ENCODE peak calls at places on chromosomes 11 and 22, in seven cellular contexts. R, Y, H, Q, P, E and K are unnamed samples.

GRCh38 chr11:71249301-71249700 is 3.1 kb downstream of the SHANK2 start:
- DNase-seq in R (peak; percentile 32), Y (no peak), H (no peak), Q (no peak), P (no peak), E (no peak), K (no peak)

GRCh38 chr11:134482865-134483264 is 70.8 kb upstream of the B3GAT1 start:
- DNase-seq in R (no peak), Y (no peak), H (no peak), Q (no peak), P (no peak), E (no peak), K (no peak)

GRCh38 chr22:20805972-20806471 is 32.1 kb downstream of the SERPIND1 start:
- DNase-seq in R (peak; percentile 21), Y (no peak), H (peak; percentile 28), Q (no peak), P (peak; percentile 74), E (no peak), K (no peak)

GRCh38 chr11:99934008-99934407 is 753.1 kb upstream of the ARHGAP42 start:
- DNase-seq in R (no peak), Y (no peak), H (peak; percentile 1), Q (peak; percentile 28), P (no peak), E (no peak), K (no peak)

GRCh38 chr11:38948392-38948791 is 2350.4 kb upstream of the RAG2 start:
- DNase-seq in R (no peak), Y (no peak), H (no peak), Q (no peak), P (no peak), E (no peak), K (no peak)

GRCh38 chr22:19495562-19496323 is 16.0 kb downstream of the CDC45 start:
- DNase-seq in R (no peak), Y (no peak), H (peak; percentile 45), Q (no peak), P (peak; percentile 44), E (no peak), K (no peak)

GRCh38 chr11:114377612-114378267 is 22.6 kb downstream of the C11orf71 start:
- DNase-seq in R (no peak), Y (no peak), H (peak; percentile 34), Q (peak; percentile 61), P (peak; percentile 61), E (peak; percentile 47), K (no peak)

GRCh38 chr11:2118674-2119073 is 20.5 kb downstream of the IGF2 start:
- DNase-seq in R (no peak), Y (no peak), H (no peak), Q (no peak), P (no peak), E (no peak), K (no peak)

GRCh38 chr11:76977791-76978190 is 56.4 kb upstream of the B3GNT6 start:
- DNase-seq in R (no peak), Y (no peak), H (no peak), Q (no peak), P (no peak), E (no peak), K (no peak)

GRCh38 chr11:25587496-25587895 is 744.4 kb upstream of the ANO3 start:
- DNase-seq in R (no peak), Y (no peak), H (no peak), Q (no peak), P (no peak), E (peak; percentile 33), K (no peak)

GRCh38 chr11:71239581-71239980 is 12.8 kb downstream of the SHANK2 start:
- DNase-seq in R (peak; percentile 16), Y (no peak), H (no peak), Q (no peak), P (no peak), E (no peak), K (no peak)

GRCh38 chr11:134275534-134276395 is at the start of gene GLB1L3:
- DNase-seq in R (no peak), Y (no peak), H (no peak), Q (no peak), P (peak; percentile 76), E (peak; percentile 63), K (peak; percentile 86)

GRCh38 chr11:75632450-75632849 is 36.4 kb downstream of the MAP6 start:
- DNase-seq in R (no peak), Y (no peak), H (peak; percentile 37), Q (no peak), P (no peak), E (no peak), K (no peak)

GRCh38 chr11:75625970-75626691 is 42.7 kb downstream of the MAP6 start:
- DNase-seq in R (no peak), Y (no peak), H (peak; percentile 75), Q (peak; percentile 85), P (peak; percentile 73), E (peak; percentile 57), K (no peak)

GRCh38 chr11:75631086-75631694 is 37.6 kb downstream of the MAP6 start:
- DNase-seq in R (no peak), Y (no peak), H (peak; percentile 23), Q (no peak), P (no peak), E (no peak), K (no peak)

GRCh38 chr11:75627879-75628668 is 40.8 kb downstream of the MAP6 start:
- DNase-seq in R (no peak), Y (no peak), H (peak; percentile 42), Q (peak; percentile 27), P (peak; percentile 10), E (no peak), K (no peak)

DNA sequence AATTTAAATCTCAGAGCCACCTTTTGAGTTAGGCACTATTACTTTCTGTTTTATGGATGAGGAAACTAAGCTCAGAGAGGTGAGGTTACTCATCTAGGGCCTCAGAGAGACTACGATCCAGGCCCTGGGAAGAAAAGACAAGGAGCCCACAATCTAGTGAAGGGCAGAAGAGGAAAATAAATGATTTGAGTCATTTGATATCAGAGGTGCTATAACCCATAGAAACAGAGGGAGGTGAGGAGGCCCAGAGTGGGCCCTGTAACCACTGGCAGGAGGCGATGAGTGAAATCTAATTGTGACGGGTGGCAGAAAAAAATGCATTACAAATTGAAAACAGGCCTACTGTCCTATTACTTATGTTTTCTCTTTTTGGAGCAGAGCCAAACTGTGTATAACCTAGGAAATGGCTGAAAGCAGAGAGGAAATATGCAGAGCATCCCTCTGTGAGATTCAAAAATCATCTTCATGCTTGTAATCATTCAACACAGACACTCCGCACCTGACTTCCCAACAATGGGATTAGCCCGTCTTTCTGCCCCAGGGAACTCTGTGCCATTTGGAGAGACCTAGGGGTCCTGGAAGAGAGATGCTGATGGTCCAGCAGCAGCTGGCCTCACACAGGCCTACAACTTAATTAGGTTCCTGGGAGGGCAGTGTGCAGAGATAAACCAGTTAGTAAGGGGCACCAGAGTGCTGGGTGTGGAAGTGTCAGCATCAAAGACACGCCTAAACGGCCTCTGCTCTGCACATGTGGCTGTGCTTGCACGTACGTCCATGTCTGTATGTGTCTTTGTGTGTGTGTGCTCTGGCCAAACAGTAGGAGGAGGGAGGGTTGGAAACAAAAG is 41.9 kb downstream of the MAP6 start:
- DNase-seq in R (no peak), Y (no peak), H (no peak), Q (peak; percentile 11), P (no peak), E (no peak), K (no peak)
- H3K4me3 ChIP-seq in R (no peak overlapping the region), Y (no peak overlapping the region), H (no peak overlapping the region), Q (no peak overlapping the region), P (no peak overlapping the region), E (no peak overlapping the region), K (no peak overlapping the region)

GRCh38 chr11:94706211-94706610 is 61.9 kb upstream of the AMOTL1 start:
- DNase-seq in R (no peak), Y (peak; percentile 25), H (no peak), Q (peak; percentile 15), P (peak; percentile 44), E (peak; percentile 95), K (no peak)
- H3K4me3 ChIP-seq in R (no peak overlapping the region), Y (peak overlapping the region; percentile 63), H (no peak overlapping the region), Q (no peak overlapping the region), P (no peak overlapping the region), E (peak overlapping the region; percentile 61), K (no peak overlapping the region)

GRCh38 chr11:67616431-67617242 is 9.9 kb downstream of the NDUFV1 start:
- DNase-seq in R (no peak), Y (no peak), H (no peak), Q (no peak), P (peak; percentile 63), E (no peak), K (no peak)

GRCh38 chr11:67613960-67614715 is 7.4 kb downstream of the NDUFV1 start:
- DNase-seq in R (peak; percentile 79), Y (peak; percentile 60), H (peak; percentile 53), Q (peak; percentile 29), P (peak; percentile 70), E (peak; percentile 57), K (peak; percentile 90)

GRCh38 chr11:67615455-67616430 is 9.0 kb downstream of the NDUFV1 start:
- DNase-seq in R (peak; percentile 87), Y (no peak), H (peak; percentile 23), Q (no peak), P (peak; percentile 81), E (no peak), K (peak; percentile 45)

GRCh38 chr11:67613313-67613959 is 6.7 kb downstream of the NDUFV1 start:
- DNase-seq in R (no peak), Y (no peak), H (no peak), Q (no peak), P (no peak), E (no peak), K (no peak)

GRCh38 chr11:67614730-67615454 is 8.2 kb downstream of the NDUFV1 start:
- DNase-seq in R (no peak), Y (no peak), H (no peak), Q (no peak), P (no peak), E (no peak), K (no peak)
- H3K4me3 ChIP-seq in R (no peak overlapping the region), Y (peak overlapping the region; percentile 61), H (no peak overlapping the region), Q (no peak overlapping the region), P (no peak overlapping the region), E (no peak overlapping the region), K (peak overlapping the region; percentile 52)

GRCh38 chr11:73040046-73040445 is 102.1 kb downstream of the FCHSD2 start:
- DNase-seq in R (no peak), Y (no peak), H (no peak), Q (no peak), P (no peak), E (no peak), K (no peak)
- H3K4me3 ChIP-seq in R (no peak overlapping the region), Y (no peak overlapping the region), H (no peak overlapping the region), Q (no peak overlapping the region), P (no peak overlapping the region), E (no peak overlapping the region), K (no peak overlapping the region)

DNA sequence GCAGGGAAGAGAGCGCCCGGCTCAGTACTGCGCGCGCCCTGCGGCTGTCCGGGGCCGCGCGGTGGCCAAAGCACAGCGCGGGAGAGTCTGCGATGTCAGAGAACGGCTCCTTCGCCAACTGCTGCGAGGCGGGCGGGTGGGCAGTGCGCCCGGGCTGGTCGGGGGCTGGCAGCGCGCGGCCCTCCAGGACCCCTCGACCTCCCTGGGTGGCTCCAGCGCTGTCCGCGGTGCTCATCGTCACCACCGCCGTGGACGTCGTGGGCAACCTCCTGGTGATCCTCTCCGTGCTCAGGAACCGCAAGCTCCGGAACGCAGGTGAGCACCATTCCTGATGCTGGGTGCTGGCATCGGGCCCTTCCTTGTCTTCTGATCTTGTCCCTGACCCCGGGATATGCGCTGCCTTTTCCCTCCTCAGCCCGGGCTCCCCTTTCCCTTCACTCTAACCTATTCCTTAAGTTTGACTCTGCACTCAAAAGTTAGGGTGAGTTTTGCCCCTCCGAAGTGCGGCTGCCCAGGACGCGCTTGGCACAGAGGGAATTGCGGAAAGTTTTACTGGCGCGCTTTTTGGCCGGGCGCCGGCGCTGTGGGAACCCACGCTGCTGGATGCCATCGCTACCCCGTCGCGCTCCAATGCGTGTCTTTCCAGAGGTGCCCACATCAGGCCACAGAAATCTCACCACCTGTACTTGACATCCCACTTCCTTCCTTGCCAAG is at the start of gene MTNR1B:
- DNase-seq in R (no peak), Y (no peak), H (no peak), Q (no peak), P (no peak), E (no peak), K (no peak)
- H3K4me3 ChIP-seq in R (peak within 1 kb of the TSS; percentile 27), Y (no peak within 1 kb of the TSS), H (peak within 1 kb of the TSS; percentile 31), Q (peak within 1 kb of the TSS; percentile 6), P (no peak within 1 kb of the TSS), E (peak within 1 kb of the TSS; percentile 41), K (no peak within 1 kb of the TSS)